ENCODE peak calls at places on chromosomes 3 and 15, in four cellular contexts. P is transverse colon, Y is tibial artery, K is heart left ventricle. W is an unnamed sample. For H3K36me3, the result is how much of the 10 kb centered on the place peaks cover.

GRCh38 chr3:38021196-38021595 is 8.2 kb downstream of the PLCD1 start:
- DNase-seq in P (peak), Y (peak), K (peak), W (no peak)

GRCh38 chr3:106249159-106249558 is 380.3 kb upstream of the CBLB start:
- DNase-seq in P (no peak), Y (no peak), K (no peak), W (no peak)

GRCh38 chr3:156459434-156459833 is 95.5 kb downstream of the SSR3 start:
- DNase-seq in P (no peak), Y (peak), K (peak), W (no peak)

GRCh38 chr3:122826315-122826714 is 31.4 kb downstream of the SLC49A4 start:
- DNase-seq in P (no peak), Y (no peak), K (no peak), W (no peak)

GRCh38 chr3:101643009-101643844 is 33.7 kb downstream of the ZBTB11 start:
- DNase-seq in P (no peak), Y (no peak), K (no peak), W (no peak)

GRCh38 chr3:38283810-38284775 is 2.0 kb downstream of the SLC22A14 start:
- DNase-seq in P (no peak), Y (no peak), K (no peak), W (peak)

GRCh38 chr3:171729452-171730334 is 80.6 kb downstream of the PLD1 start:
- DNase-seq in P (no peak), Y (no peak), K (no peak), W (no peak)

GRCh38 chr3:125207507-125207906 is 5.0 kb downstream of the SLC12A8 start:
- DNase-seq in P (no peak), Y (no peak), K (no peak), W (no peak)

GRCh38 chr15:89428246-89428645 is 68.1 kb downstream of the RHCG start:
- DNase-seq in P (no peak), Y (no peak), K (no peak), W (no peak)

GRCh38 chr3:58048301-58048700 is 40.1 kb downstream of the FLNB start:
- DNase-seq in P (no peak), Y (no peak), K (no peak), W (no peak)

GRCh38 chr3:160618878-160619277 is 53.5 kb upstream of the KPNA4 start:
- DNase-seq in P (no peak), Y (no peak), K (no peak), W (no peak)

GRCh38 chr15:55708720-55709119 is 34.2 kb downstream of the PRTG start:
- DNase-seq in P (no peak), Y (no peak), K (no peak), W (no peak)

GRCh38 chr3:7728566-7729519 is 772.8 kb upstream of the LMCD1 start:
- DNase-seq in P (no peak), Y (no peak), K (no peak), W (no peak)

GRCh38 chr3:175655366-175655765 is 796.2 kb downstream of the NAALADL2 start:
- DNase-seq in P (no peak), Y (no peak), K (no peak), W (no peak)

GRCh38 chr15:40723919-40724318 is 28.9 kb downstream of the RAD51 start:
- DNase-seq in P (no peak), Y (no peak), K (no peak), W (no peak)
- H3K36me3 ChIP-seq in P (under half), Y (under half), K (under half), W (under half)

DNA sequence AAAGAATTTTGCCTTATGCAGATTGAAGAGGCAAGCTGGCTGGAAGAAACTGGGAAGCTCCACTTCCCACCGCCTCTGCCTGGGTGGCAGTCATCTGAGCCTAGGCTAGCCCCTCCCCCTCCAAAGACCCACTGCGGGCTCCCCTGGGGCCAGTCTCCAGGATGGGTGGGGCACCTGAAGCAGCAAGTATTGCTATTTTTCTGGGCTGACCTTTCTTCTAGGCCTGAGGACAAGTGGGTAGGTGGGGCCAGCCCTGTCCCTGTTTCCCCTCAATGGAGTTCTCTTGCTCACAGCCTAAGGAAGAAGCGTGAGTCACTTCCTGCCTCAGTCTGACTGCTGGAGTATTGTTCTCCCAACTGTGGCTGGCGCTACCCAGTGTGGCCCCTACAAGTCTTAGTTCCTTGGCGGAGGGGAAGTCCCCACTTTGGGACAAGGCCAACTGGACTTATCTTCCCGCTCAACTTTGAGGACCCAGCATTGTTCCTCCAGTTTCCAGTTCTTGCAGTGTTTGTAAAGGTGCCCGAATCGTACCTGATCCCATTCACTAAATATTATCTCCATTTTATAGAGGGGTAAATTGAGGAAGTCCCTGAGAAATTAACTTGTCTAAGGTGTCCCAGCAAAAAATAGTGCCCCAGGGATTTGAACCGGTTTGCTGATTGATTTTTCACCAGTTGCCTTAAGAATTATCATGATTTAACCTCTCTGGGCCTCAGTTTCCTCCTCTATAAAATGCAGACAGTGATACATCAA is 1.4 kb downstream of the FURIN start:
- DNase-seq in P (peak), Y (peak), K (peak), W (no peak)
- H3K4me3 ChIP-seq in P (no peak), Y (no peak), K (peak), W (no peak)

DNA sequence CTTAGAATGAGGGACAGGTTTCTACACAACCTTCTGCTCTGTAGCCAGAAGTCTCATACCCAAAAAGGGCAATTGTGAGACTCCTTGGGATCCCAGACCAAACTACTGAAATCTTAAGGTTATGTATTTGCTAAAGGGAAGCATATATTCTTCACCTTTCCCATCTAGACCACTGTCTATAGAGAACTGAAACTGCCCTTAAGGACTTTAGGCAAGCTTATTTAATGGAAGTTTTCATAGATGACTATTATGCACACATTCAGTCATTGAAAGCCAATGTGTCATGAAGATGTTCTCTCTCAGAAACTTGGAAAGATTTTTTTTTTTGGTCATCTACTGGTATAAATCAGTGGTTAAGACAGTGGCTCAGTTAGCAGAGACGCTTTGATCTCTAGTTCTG is 365.3 kb downstream of the MCTP2 start:
- DNase-seq in P (no peak), Y (no peak), K (no peak), W (no peak)
- TF ChIP-seq CTCF in P (no peak), Y (no peak), K (no peak), W (no peak)

GRCh38 chr15:44566176-44566575 is 29.2 kb downstream of the EIF3J start:
- DNase-seq in P (no peak), Y (no peak), K (no peak), W (no peak)

GRCh38 chr15:44568338-44568737 is 31.4 kb downstream of the EIF3J start:
- DNase-seq in P (no peak), Y (no peak), K (no peak), W (no peak)

GRCh38 chr15:44569316-44569715 is 32.4 kb downstream of the EIF3J start:
- DNase-seq in P (no peak), Y (no peak), K (no peak), W (no peak)

DNA sequence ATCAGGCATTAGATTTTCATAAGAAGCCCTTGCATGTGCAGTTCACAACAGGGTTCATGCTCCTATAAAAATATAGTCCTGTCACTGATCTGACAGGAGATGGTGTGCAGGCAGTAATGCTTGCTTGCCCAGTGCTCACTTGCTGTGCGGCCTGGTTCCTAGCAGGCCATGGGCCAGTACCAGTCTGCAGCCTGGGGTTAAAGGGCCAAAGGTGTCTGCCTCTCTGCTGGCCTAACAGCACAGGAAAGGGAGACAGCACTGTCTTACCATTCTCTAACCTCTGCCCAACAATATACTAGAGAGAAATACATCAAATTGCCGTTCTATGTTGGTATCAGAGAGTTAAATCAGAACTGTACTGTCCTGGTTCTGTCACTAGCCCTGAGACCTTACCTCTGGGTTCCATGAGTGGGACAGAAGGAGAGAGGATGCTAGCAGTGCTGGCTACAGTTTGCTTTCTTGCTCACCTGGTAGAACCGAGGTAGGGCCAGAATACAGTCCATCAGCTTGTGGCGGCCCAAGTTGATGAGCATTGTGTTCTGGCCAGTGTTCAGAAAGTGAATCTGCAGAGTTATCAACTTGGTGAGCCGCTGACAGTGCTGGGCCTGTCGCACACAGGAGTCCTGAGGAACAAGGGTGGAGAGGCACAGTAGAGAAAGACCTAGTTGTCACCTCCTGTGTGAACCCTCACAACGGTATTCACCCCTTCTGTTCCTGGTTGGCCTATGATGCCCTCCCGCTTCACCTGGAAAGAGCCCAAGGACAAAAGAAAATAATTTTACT is 28.6 kb downstream of the EIF3J start:
- DNase-seq in P (no peak), Y (no peak), K (no peak), W (no peak)
- H3K36me3 ChIP-seq in P (under half), Y (half or more), K (under half), W (under half)

GRCh38 chr15:101293122-101293521 is 1.9 kb downstream of the SNRPA1 start:
- DNase-seq in P (no peak), Y (no peak), K (no peak), W (no peak)

GRCh38 chr15:101295607-101296225 is 668 bp upstream of the SNRPA1 start:
- DNase-seq in P (peak), Y (no peak), K (no peak), W (no peak)

GRCh38 chr15:101294731-101295606 is at the start of gene SNRPA1:
- DNase-seq in P (peak), Y (peak), K (peak), W (peak)

GRCh38 chr15:101296418-101297405 is 1.7 kb upstream of the SNRPA1 start:
- DNase-seq in P (no peak), Y (no peak), K (no peak), W (no peak)
- H3K4me3 ChIP-seq in P (no peak), Y (no peak), K (no peak), W (no peak)

DNA sequence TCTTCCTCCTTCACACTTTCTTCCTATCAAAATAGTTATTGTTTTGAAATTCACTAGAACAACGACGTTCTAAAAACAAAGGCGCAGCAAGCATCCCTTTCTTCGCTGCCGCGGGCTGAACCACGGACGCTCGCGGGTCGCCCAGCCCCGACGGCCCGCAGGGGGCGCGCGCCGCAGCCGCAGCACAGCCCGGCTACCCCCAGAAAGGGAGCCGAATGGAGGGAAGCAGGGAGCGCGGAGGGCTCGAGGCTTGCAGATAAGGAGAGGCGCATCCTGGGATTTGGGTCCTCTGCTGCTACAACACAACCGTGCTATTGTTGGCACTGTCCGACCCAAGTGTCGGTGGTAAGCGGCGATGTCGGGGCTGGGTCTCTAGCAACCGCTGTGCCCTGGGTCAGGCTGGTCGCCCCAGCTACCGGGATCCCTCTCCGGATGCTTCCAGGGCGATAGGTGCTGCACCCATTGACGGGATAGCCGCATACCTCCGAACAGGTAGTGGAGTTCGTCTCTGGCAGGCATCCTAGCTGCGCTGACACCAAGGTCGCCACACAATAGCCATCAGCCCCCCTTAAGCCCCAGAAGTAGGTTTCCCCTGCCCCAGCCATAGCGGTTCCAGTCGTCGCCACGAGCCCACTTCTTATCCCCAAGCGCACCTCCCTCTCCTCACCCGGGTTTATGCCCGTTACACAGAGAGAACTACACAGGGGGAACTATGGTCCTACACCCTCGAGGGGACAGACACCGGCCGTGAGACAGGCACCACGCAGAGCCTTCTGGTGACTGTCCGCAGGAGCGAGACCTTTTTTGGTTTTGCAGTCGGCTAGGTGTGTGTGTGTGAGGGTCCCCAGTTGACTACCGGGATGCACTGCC is 6.0 kb downstream of the ONECUT1 start:
- DNase-seq in P (no peak), Y (no peak), K (no peak), W (no peak)
- TF ChIP-seq CTCF in P (peak), Y (peak), K (peak), W (peak)

GRCh38 chr3:141913150-141913811 is 36.8 kb downstream of the ATP1B3 start:
- DNase-seq in P (peak), Y (no peak), K (peak), W (no peak)

GRCh38 chr3:141904203-141904602 is 27.8 kb downstream of the ATP1B3 start:
- DNase-seq in P (no peak), Y (no peak), K (no peak), W (no peak)

GRCh38 chr3:141905129-141905528 is 28.7 kb downstream of the ATP1B3 start:
- DNase-seq in P (no peak), Y (no peak), K (no peak), W (no peak)

GRCh38 chr3:141914311-141914710 is 37.9 kb downstream of the ATP1B3 start:
- DNase-seq in P (no peak), Y (no peak), K (no peak), W (no peak)

GRCh38 chr3:141909408-141909807 is 33.0 kb downstream of the ATP1B3 start:
- DNase-seq in P (no peak), Y (no peak), K (no peak), W (no peak)
- H3K36me3 ChIP-seq in P (under half), Y (half or more), K (under half), W (under half)

GRCh38 chr3:74614133-74614967 is at the start of gene CNTN3:
- DNase-seq in P (peak), Y (peak), K (no peak), W (no peak)
- H3K4me3 ChIP-seq in P (peak), Y (peak), K (peak), W (peak)

GRCh38 chr3:163056874-163057497 is 1560.4 kb downstream of the OTOL1 start:
- DNase-seq in P (peak), Y (no peak), K (no peak), W (no peak)
- TF ChIP-seq CTCF in P (peak), Y (peak), K (peak), W (peak)

DNA sequence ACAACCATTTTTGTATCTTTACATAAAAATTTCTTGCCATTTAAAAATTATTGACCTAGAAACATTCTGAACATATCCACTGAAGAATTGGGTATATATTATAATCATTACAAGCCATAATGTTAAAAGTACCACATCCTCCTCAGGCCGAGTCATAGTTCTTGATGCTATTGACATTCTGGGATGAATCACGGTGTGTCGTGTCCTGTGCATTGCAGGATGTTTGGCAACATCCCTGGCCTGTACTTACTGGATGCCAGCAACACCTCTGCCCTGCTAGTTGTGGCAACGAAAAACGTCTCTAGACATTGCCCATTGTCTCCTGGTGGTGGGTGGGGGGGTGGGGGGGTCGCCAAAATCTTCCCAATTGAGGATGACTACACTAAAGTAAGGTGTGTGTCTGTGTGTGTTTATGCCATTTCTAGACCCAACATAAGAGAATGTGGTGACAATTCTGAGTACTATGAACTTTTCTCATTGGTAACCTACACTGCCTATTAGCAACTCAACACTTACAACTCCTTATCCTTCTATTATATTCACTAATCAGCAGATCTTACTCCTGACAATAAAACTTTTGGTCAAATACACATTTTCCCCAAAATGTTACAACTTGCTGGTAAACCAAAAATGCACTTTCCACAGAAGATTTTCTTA is 471.6 kb downstream of the FOXP1 start:
- DNase-seq in P (no peak), Y (no peak), K (no peak), W (no peak)
- H3K36me3 ChIP-seq in P (under half), Y (under half), K (under half), W (under half)